ENCODE peak calls at places on chromosomes 2 and 18, in four cellular contexts. S is psoas muscle, U is lung, E is stomach. D is an unnamed sample.

GRCh38 chr2:20476481-20476880 is 29.6 kb downstream of the RHOB start:
- DNase-seq in S (no peak), U (no peak), E (no peak), D (no peak)

GRCh38 chr2:200306969-200307811 is 697 bp downstream of the SPATS2L start:
- DNase-seq in S (peak; percentile 59), U (peak; percentile 32), E (peak; percentile 63), D (peak; percentile 62)

GRCh38 chr2:224401641-224402342 is at the start of gene FAM124B:
- DNase-seq in S (peak; percentile 50), U (peak; percentile 46), E (peak; percentile 36), D (peak; percentile 80)

GRCh38 chr2:73913414-73914054 is 13.1 kb upstream of the DGUOK start:
- DNase-seq in S (no peak), U (no peak), E (no peak), D (peak; percentile 25)

GRCh38 chr2:17166506-17166905 is 351.7 kb downstream of the RAD51AP2 start:
- DNase-seq in S (no peak), U (no peak), E (no peak), D (no peak)

GRCh38 chr2:42092084-42092996 is 44.5 kb downstream of the PKDCC start:
- DNase-seq in S (no peak), U (no peak), E (peak; percentile 55), D (no peak)

GRCh38 chr18:47411159-47411558 is 159.7 kb upstream of the SKOR2 start:
- DNase-seq in S (no peak), U (no peak), E (no peak), D (no peak)

GRCh38 chr2:141021611-141022010 is 1109.2 kb downstream of the LRP1B start:
- DNase-seq in S (no peak), U (no peak), E (no peak), D (no peak)

GRCh38 chr18:77320960-77321559 is 71.4 kb downstream of the GALR1 start:
- DNase-seq in S (no peak), U (no peak), E (no peak), D (no peak)

GRCh38 chr2:233129351-233129978 is 69.3 kb downstream of the INPP5D start:
- DNase-seq in S (no peak), U (no peak), E (no peak), D (peak; percentile 56)

GRCh38 chr2:46297546-46298271 is 502 bp downstream of the EPAS1 start:
- DNase-seq in S (peak; percentile 70), U (peak; percentile 90), E (peak; percentile 89), D (peak; percentile 83)

GRCh38 chr2:19205983-19206533 is 152.4 kb downstream of the OSR1 start:
- DNase-seq in S (no peak), U (no peak), E (no peak), D (no peak)

GRCh38 chr18:23369231-23369630 is 83.9 kb upstream of the RIOK3 start:
- DNase-seq in S (no peak), U (no peak), E (no peak), D (no peak)

GRCh38 chr2:78546843-78547242 is 478.7 kb upstream of the REG3G start:
- DNase-seq in S (no peak), U (no peak), E (no peak), D (no peak)

GRCh38 chr2:190846746-190847145 is 33.9 kb upstream of the GLS start:
- DNase-seq in S (no peak), U (peak; percentile 40), E (no peak), D (no peak)

GRCh38 chr2:113124181-113124961 is 3.0 kb upstream of the IL1RN start:
- DNase-seq in S (no peak), U (no peak), E (no peak), D (no peak)

GRCh38 chr2:151243468-151243867 is 18.2 kb downstream of the RBM43 start:
- DNase-seq in S (no peak), U (no peak), E (no peak), D (no peak)

GRCh38 chr2:151237422-151238012 is 24.1 kb downstream of the RBM43 start:
- DNase-seq in S (no peak), U (no peak), E (no peak), D (no peak)

GRCh38 chr2:151241224-151241623 is 20.4 kb downstream of the RBM43 start:
- DNase-seq in S (no peak), U (no peak), E (no peak), D (no peak)

GRCh38 chr2:151238527-151239487 is 22.9 kb downstream of the RBM43 start:
- DNase-seq in S (peak; percentile 49), U (peak; percentile 39), E (no peak), D (no peak)

DNA sequence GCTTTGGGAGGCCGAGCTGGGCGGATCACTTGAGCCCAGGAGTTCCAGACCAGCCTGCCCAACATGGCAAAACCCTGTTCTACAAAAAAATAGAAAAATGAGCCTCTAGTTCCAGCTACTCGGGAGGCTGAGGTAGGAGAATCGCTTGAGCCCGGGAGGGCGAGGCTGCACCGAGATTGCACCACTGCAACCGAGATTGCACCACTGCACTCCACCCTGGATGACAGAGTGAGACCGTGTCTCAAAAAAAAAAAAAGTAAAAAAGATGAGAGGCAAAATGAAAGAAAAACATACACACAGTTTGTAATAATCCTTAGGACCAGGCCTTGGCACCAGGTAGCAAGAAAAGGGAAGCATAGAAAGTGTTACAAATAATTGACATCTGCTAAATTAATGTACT is 22.0 kb downstream of the RBM43 start:
- DNase-seq in S (no peak), U (no peak), E (no peak), D (no peak)
- H3K27ac ChIP-seq in S (no peak overlapping the region), U (no peak overlapping the region), E (no peak overlapping the region), D (no peak overlapping the region)

DNA sequence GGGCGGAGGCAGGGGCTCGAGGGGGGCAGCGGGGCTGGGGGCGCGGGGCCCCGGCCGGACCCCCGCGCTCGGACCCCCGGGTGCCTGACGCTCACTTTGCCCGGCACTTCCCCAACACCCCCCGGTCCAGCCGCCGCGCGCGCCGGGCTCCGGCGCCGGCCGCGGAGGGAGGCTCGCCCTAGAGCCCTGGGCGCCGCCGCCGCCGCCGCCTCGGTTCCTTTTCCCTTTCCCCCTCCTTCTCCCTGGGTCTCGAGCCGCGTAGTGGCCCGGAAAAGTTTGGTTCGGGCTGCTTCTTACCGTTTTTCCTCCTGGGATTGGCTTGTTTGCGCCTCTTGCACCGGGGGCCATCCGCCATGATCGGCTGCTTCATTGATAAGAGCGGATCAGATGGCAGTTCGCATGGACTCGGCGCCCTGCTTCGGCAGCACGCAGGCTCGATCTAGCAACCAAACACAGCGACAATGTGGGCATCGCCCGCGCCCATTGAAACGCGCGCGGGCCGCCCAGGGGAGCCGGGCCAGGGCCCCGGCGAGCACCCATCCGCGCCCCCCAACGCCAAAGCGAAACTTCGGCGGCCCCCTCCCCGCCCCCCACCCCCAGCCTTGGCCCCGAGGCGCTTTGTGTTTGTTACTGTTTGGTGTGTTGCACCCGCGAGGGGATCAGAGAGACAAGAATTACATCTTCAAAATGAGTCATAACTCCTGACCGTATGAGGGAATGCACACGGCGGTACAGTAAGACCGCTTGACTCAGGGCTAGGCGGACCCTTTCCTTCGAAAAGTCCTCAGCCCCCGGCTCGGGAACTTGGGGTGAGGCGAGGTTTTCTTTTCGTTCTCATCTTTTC is 2.7 kb downstream of the ZEB2 start:
- DNase-seq in S (peak; percentile 51), U (no peak), E (no peak), D (peak; percentile 73)
- H3K4me3 ChIP-seq in S (peak overlapping the region; percentile 89), U (peak overlapping the region; percentile 82), E (peak overlapping the region; percentile 67), D (peak overlapping the region; percentile 100)

DNA sequence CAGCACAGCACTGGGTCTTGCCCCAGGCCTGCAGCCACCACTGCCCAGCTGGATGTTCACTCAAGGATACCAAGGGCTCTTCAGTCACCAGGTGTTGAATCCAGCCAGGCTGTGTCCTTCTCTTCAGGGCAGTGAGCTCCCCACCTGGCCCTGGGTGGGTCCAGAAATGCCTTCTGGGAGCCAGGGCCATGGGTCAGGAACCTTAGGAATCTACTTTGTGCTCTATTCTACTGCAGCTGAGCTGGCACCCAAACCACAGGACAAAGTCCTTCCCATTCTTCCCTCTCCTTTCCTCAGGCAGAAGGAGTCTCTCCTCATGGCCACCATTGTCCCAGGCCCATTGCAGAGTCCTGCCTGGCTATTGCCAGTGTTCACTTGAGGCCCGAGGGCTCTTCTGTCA is 13.0 kb downstream of the STRADB start:
- DNase-seq in S (no peak), U (no peak), E (no peak), D (no peak)
- H3K27ac ChIP-seq in S (no peak overlapping the region), U (peak overlapping the region; percentile 15), E (no peak overlapping the region), D (no peak overlapping the region)

DNA sequence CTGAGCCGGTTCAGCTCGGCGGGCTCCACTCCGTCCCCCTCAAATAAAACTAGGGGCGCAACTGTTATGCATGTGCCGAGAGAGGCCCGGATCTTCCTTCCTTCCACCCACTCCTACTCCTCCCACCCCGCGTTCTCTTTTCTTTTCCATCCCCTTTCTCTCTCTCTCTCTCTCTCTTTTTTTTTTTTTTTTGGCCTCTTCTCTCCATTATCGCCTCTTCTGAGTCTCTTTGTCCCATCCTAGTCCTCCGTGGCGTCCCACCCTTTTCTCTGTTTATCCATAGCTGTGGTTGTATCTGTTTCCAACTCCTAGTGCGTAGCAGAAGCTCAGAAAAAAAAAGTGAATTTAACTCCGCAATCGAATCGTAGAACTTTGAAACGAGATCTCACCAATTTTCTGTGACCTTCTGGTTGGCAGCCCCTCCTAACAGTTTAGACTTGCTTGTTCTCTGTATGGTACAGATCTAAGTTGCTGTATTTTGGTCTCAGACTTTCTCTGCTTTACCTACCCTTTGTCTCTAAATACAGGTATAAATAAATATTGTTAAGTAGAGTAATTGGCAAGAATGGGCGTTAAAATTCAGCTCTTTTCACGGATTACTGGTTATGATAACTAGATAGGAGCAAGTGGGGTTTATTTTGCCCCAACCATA is 3.6 kb downstream of the RAX start:
- DNase-seq in S (no peak), U (no peak), E (no peak), D (no peak)
- H3K4me3 ChIP-seq in S (no peak overlapping the region), U (no peak overlapping the region), E (no peak overlapping the region), D (no peak overlapping the region)

GRCh38 chr2:217436386-217436785 is 566.4 kb downstream of the TNS1 start:
- DNase-seq in S (no peak), U (no peak), E (no peak), D (peak; percentile 57)
- H3K27ac ChIP-seq in S (peak overlapping the region; percentile 27), U (peak overlapping the region; percentile 32), E (no peak overlapping the region), D (peak overlapping the region; percentile 47)

GRCh38 chr2:69829243-69830044 is at the start of gene GMCL1:
- DNase-seq in S (peak; percentile 98), U (peak; percentile 96), E (peak; percentile 99), D (peak; percentile 100)

GRCh38 chr2:69828913-69829242 is 582 bp upstream of the GMCL1 start:
- DNase-seq in S (no peak), U (no peak), E (no peak), D (no peak)

GRCh38 chr2:69833752-69834151 is 4.3 kb downstream of the GMCL1 start:
- DNase-seq in S (no peak), U (no peak), E (no peak), D (no peak)

GRCh38 chr2:69830045-69830905 is 815 bp downstream of the GMCL1 start:
- DNase-seq in S (peak; percentile 30), U (peak; percentile 44), E (peak; percentile 48), D (peak; percentile 59)

GRCh38 chr2:69831354-69831905 is 2.0 kb downstream of the GMCL1 start:
- DNase-seq in S (no peak), U (no peak), E (no peak), D (no peak)
- H3K4me3 ChIP-seq in S (peak overlapping the region; percentile 98), U (no peak overlapping the region), E (no peak overlapping the region), D (no peak overlapping the region)

GRCh38 chr18:63150326-63150725 is 169.2 kb downstream of the BCL2 start:
- DNase-seq in S (no peak), U (no peak), E (no peak), D (no peak)
- H3K27ac ChIP-seq in S (no peak overlapping the region), U (no peak overlapping the region), E (no peak overlapping the region), D (no peak overlapping the region)

GRCh38 chr2:159921752-159922404 is 123.9 kb upstream of the CD302 start:
- DNase-seq in S (peak; percentile 54), U (peak; percentile 76), E (peak; percentile 84), D (peak; percentile 91)
- H3K4me3 ChIP-seq in S (no peak overlapping the region), U (no peak overlapping the region), E (no peak overlapping the region), D (no peak overlapping the region)

GRCh38 chr18:59910967-59911366 is 11.2 kb downstream of the PMAIP1 start:
- DNase-seq in S (no peak), U (no peak), E (no peak), D (no peak)
- H3K27ac ChIP-seq in S (no peak overlapping the region), U (no peak overlapping the region), E (no peak overlapping the region), D (no peak overlapping the region)

GRCh38 chr2:133596701-133597393 is 28.6 kb upstream of the NCKAP5 start:
- DNase-seq in S (no peak), U (no peak), E (no peak), D (no peak)
- H3K4me3 ChIP-seq in S (no peak overlapping the region), U (no peak overlapping the region), E (no peak overlapping the region), D (no peak overlapping the region)

D was measured in aorta.